ENCODE peak calls at places on chromosome 22, in nine cellular contexts. R, D, A, X, Z, N, G, K and F are unnamed samples. For H3K9me3, the result is how much of the 10 kb centered on the place peaks cover.

GRCh38 chr22:36362077-36362476 is 25.7 kb downstream of the MYH9 start:
- DNase-seq in R (no peak), D (no peak), A (no peak), X (no peak), Z (no peak), N (no peak), G (no peak), K (no peak), F (no peak)

GRCh38 chr22:39940757-39941305 is 19.4 kb upstream of the TMA7B start:
- DNase-seq in R (no peak), D (no peak), A (no peak), X (no peak), Z (no peak), N (no peak), G (no peak), K (no peak), F (no peak)

GRCh38 chr22:40758390-40758789 is 60.8 kb downstream of the SLC25A17 start:
- DNase-seq in R (no peak), D (peak), A (no peak), X (no peak), Z (no peak), N (no peak), G (no peak), K (no peak), F (no peak)

GRCh38 chr22:50306753-50307749 is at the start of gene PLXNB2:
- DNase-seq in R (peak), D (peak), A (peak), X (peak), Z (peak), N (peak), G (peak), K (peak), F (peak)

GRCh38 chr22:23187871-23188700 is 7.8 kb downstream of the BCR start:
- DNase-seq in R (no peak), D (no peak), A (no peak), X (peak), Z (no peak), N (no peak), G (no peak), K (no peak), F (peak)

GRCh38 chr22:41595703-41596102 is 6.1 kb upstream of the PMM1 start:
- DNase-seq in R (no peak), D (no peak), A (no peak), X (no peak), Z (no peak), N (no peak), G (no peak), K (no peak), F (no peak)

GRCh38 chr22:16949561-16949960 is 58.5 kb downstream of the GAB4 start:
- DNase-seq in R (no peak), D (no peak), A (no peak), X (no peak), Z (no peak), N (no peak), G (no peak), K (no peak), F (peak)

GRCh38 chr22:30516731-30517130 is 11.2 kb upstream of the SEC14L4 start:
- DNase-seq in R (no peak), D (no peak), A (no peak), X (no peak), Z (no peak), N (no peak), G (no peak), K (no peak), F (no peak)

GRCh38 chr22:22767876-22768602 is 119.6 kb upstream of the IGLL5 start:
- DNase-seq in R (no peak), D (peak), A (no peak), X (no peak), Z (no peak), N (peak), G (no peak), K (no peak), F (peak)

GRCh38 chr22:32583074-32583677 is 108.6 kb downstream of the FBXO7 start:
- DNase-seq in R (no peak), D (no peak), A (no peak), X (no peak), Z (no peak), N (no peak), G (no peak), K (no peak), F (no peak)

GRCh38 chr22:22942511-22943329 is 55.1 kb downstream of the IGLL5 start:
- DNase-seq in R (peak), D (peak), A (peak), X (peak), Z (peak), N (peak), G (peak), K (peak), F (peak)

GRCh38 chr22:22996511-22997261 is 73.6 kb upstream of the GNAZ start:
- DNase-seq in R (no peak), D (no peak), A (no peak), X (no peak), Z (no peak), N (no peak), G (no peak), K (no peak), F (no peak)

GRCh38 chr22:50140615-50141014 is 29.9 kb upstream of the PANX2 start:
- DNase-seq in R (no peak), D (no peak), A (no peak), X (no peak), Z (peak), N (no peak), G (no peak), K (no peak), F (no peak)

GRCh38 chr22:47357493-47357892 is 595.0 kb downstream of the TBC1D22A start:
- DNase-seq in R (no peak), D (no peak), A (no peak), X (no peak), Z (no peak), N (no peak), G (no peak), K (no peak), F (no peak)
- H3K9me3 ChIP-seq in R (under half), D (under half), A (under half), X (under half), Z (under half), N (under half), G (under half), K (under half), F (under half)

DNA sequence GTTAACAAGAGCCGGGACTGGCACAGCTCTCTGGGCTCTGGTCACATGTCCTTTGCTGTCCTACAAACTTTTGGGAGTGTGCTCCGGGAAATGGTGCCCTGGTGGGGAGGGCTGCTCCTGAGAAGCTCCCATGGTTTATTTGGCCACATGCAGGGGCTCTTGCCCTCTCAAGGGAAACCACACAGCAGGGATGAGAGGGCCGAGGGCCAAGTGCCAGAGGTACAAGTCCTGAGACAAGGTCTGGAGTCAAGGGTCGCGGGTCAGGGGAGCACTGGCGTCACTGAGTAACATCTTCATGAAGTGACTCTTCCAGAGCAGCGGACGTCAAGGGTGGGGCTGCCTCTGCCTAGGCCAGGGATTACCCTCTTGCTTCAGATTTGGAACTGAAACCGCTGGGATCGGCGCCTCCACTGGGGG is 1160.6 kb downstream of the TBC1D22A start:
- DNase-seq in R (no peak), D (no peak), A (no peak), X (no peak), Z (no peak), N (no peak), G (no peak), K (no peak), F (no peak)
- H3K9me3 ChIP-seq in R (under half), D (under half), A (under half), X (under half), Z (under half), N (under half), G (under half), K (under half), F (under half)

GRCh38 chr22:48855013-48855412 is 972.7 kb downstream of the BRD1 start:
- DNase-seq in R (no peak), D (no peak), A (no peak), X (no peak), Z (no peak), N (no peak), G (no peak), K (no peak), F (no peak)
- H3K9me3 ChIP-seq in R (under half), D (under half), A (under half), X (under half), Z (under half), N (under half), G (under half), K (under half), F (under half)

DNA sequence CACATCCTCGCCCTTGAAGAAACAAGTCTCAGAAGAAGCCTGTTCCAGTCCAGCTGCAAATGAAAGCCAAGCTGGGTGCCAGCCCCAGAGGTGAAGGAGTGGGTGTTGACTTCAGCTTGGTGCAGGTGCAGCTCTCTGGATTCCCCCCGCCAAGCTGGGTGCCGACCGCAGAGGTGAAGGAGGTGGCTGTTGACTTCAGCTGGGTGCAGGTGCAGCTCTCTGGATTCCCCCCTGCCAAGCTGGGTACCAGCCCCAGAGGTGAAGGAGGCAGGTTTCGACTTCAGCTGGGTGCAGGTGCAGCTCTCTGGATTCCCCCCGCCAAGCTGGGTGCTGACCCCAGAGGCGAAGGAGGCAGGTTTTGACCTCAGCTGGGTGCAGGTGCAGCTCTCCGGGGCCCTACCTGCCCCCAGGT is 1234.0 kb downstream of the TBC1D22A start:
- DNase-seq in R (no peak), D (no peak), A (no peak), X (no peak), Z (no peak), N (no peak), G (no peak), K (no peak), F (no peak)
- H3K9me3 ChIP-seq in R (under half), D (under half), A (under half), X (under half), Z (under half), N (under half), G (under half), K (under half), F (under half)

GRCh38 chr22:47308886-47309285 is 546.4 kb downstream of the TBC1D22A start:
- DNase-seq in R (no peak), D (no peak), A (no peak), X (no peak), Z (no peak), N (no peak), G (no peak), K (no peak), F (no peak)
- H3K9me3 ChIP-seq in R (under half), D (under half), A (under half), X (under half), Z (under half), N (under half), G (under half), K (under half), F (under half)

DNA sequence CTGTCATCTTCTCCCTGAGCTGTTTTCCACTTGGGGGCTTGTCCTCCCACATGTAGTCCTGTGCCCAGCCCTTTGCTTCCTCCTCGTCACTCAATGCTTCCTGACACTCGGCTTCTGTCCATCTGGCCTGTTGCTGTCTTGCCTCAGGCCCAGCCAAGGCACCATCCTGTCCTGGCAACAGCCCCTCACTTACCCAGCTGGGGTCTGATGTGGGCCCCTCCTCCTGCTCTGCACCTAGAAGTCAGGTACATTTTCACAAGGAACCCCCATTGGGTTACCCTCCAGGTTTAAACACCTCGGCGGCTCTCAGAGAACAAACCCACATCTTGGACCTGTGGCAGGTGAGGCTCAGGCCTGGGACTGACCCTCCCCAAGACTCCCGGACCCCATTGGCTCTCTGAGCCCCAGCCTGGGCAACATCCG is 784.8 kb downstream of the TBC1D22A start:
- DNase-seq in R (no peak), D (no peak), A (no peak), X (no peak), Z (no peak), N (no peak), G (no peak), K (no peak), F (no peak)
- H3K9me3 ChIP-seq in R (under half), D (under half), A (under half), X (under half), Z (under half), N (under half), G (under half), K (under half), F (under half)